ENCODE peak calls at places on chromosomes 2 and 18, in five cellular contexts. E is NCI-H1694, O is NCI-H1417 treated with DMSO at 0.1 percent for 48 hours, G is GM12864, K is RKO. H is an unnamed sample.

GRCh38 chr18:34729264-34729663 is 19.2 kb downstream of the DTNA start:
- DNase-seq in E (no peak), O (no peak), G (no peak), K (peak), H (peak)

GRCh38 chr2:197306691-197307030 is 3.9 kb downstream of the ANKRD44 start:
- DNase-seq in E (peak), O (no peak), G (no peak), K (no peak), H (no peak)

GRCh38 chr2:178109813-178110212 is 2.4 kb upstream of the RBM45 start:
- DNase-seq in E (peak), O (no peak), G (peak), K (peak), H (peak)

GRCh38 chr18:11119962-11120361 is 29.4 kb downstream of the PIEZO2 start:
- DNase-seq in E (no peak), O (no peak), G (no peak), K (no peak), H (no peak)

GRCh38 chr2:9961014-9961413 is 9.5 kb downstream of the GRHL1 start:
- DNase-seq in E (no peak), O (no peak), G (no peak), K (no peak), H (no peak)

GRCh38 chr2:226608393-226608955 is 191.1 kb downstream of the IRS1 start:
- DNase-seq in E (no peak), O (no peak), G (no peak), K (no peak), H (no peak)

GRCh38 chr18:74840492-74841167 is 243.0 kb downstream of the ZNF407 start:
- DNase-seq in E (no peak), O (no peak), G (no peak), K (peak), H (no peak)

GRCh38 chr18:23538870-23539269 is 35.6 kb downstream of the RMC1 start:
- DNase-seq in E (no peak), O (no peak), G (no peak), K (no peak), H (no peak)

GRCh38 chr2:36561223-36561944 is 36.6 kb downstream of the FEZ2 start:
- DNase-seq in E (no peak), O (no peak), G (no peak), K (peak), H (peak)

GRCh38 chr2:160583162-160583522 is 89.5 kb upstream of the RBMS1 start:
- DNase-seq in E (no peak), O (no peak), G (no peak), K (no peak), H (no peak)

GRCh38 chr2:236793041-236794011 is 223.7 kb downstream of the ACKR3 start:
- DNase-seq in E (no peak), O (no peak), G (no peak), K (no peak), H (no peak)

GRCh38 chr2:29249666-29250253 is 134.5 kb downstream of the CLIP4 start:
- DNase-seq in E (no peak), O (no peak), G (no peak), K (no peak), H (no peak)

GRCh38 chr2:47198985-47199451 is 43.9 kb upstream of the STPG4 start:
- DNase-seq in E (no peak), O (no peak), G (no peak), K (no peak), H (no peak)

GRCh38 chr2:42964444-42965081 is 172.2 kb upstream of the HAAO start:
- DNase-seq in E (no peak), O (no peak), G (no peak), K (no peak), H (peak)

GRCh38 chr2:12330916-12331315 is 385.8 kb upstream of the TRIB2 start:
- DNase-seq in E (no peak), O (no peak), G (no peak), K (peak), H (peak)